ENCODE peak calls at places on chromosomes 1 and 21, in ten cellular contexts. D is transverse colon, I is A549, O is adrenal gland, F is stomach, Z is uterus, K is body of pancreas, H is sigmoid colon, S is upper lobe of left lung, M is HepG2. A is an unnamed sample.

GRCh38 chr1:9877962-9878361 is 32.1 kb downstream of the CTNNBIP1 start:
- DNase-seq in M (no peak), O (no peak), I (no peak), H (no peak), F (peak; percentile 67), K (no peak), Z (no peak), D (peak; percentile 38), S (no peak), A (no peak)

GRCh38 chr1:150410582-150411101 is 46.7 kb downstream of the RPRD2 start:
- DNase-seq in S (no peak), F (no peak), Z (no peak), H (no peak), D (no peak), I (peak; percentile 14), O (no peak), K (no peak), M (peak; percentile 99), A (no peak)

GRCh38 chr21:45004481-45005263 is 64.8 kb downstream of the SLX9 start:
- DNase-seq in D (peak; percentile 5), F (no peak), K (no peak), Z (peak; percentile 13), O (no peak), H (no peak), S (no peak), I (no peak), M (no peak), A (peak; percentile 57)

GRCh38 chr1:152347116-152347728 is 12.6 kb downstream of the FLG2 start:
- DNase-seq in K (peak; percentile 41), S (peak; percentile 28), I (peak; percentile 67), F (no peak), M (peak; percentile 50), Z (no peak), H (no peak), D (no peak), O (peak; percentile 65), A (no peak)

GRCh38 chr21:44347911-44348451 is 5.4 kb upstream of the TRPM2 start:
- DNase-seq in F (no peak), M (no peak), I (no peak), K (no peak), D (no peak), Z (no peak), H (no peak), S (peak; percentile 86), O (no peak), A (no peak)

GRCh38 chr1:30197616-30197934 is 525.8 kb downstream of the MATN1 start:
- DNase-seq in M (no peak), S (no peak), D (no peak), H (no peak), K (no peak), Z (no peak), I (no peak), O (no peak), F (no peak), A (no peak)

GRCh38 chr1:54506594-54506993 is 41.4 kb upstream of the ACOT11 start:
- DNase-seq in F (no peak), D (no peak), M (no peak), S (no peak), Z (no peak), O (no peak), H (no peak), I (no peak), K (no peak), A (no peak)

GRCh38 chr1:63004868-63005267 is 220.9 kb downstream of the ATG4C start:
- DNase-seq in I (peak; percentile 2), H (no peak), D (no peak), M (peak; percentile 3), S (no peak), K (no peak), O (no peak), Z (no peak), F (no peak), A (no peak)

GRCh38 chr1:151581446-151581845 is 30.4 kb upstream of the SNX27 start:
- DNase-seq in H (no peak), I (no peak), M (no peak), F (no peak), K (no peak), S (no peak), D (no peak), Z (no peak), O (no peak), A (no peak)

GRCh38 chr1:245412301-245412700 is 257.5 kb downstream of the KIF26B start:
- DNase-seq in F (no peak), D (no peak), I (no peak), S (no peak), K (no peak), O (no peak), M (no peak), Z (no peak), H (no peak), A (no peak)

GRCh38 chr1:19212167-19212566 is 2.1 kb upstream of the UBR4 start:
- DNase-seq in D (no peak), I (no peak), H (no peak), M (no peak), O (no peak), K (no peak), S (no peak), Z (no peak), F (no peak), A (no peak)

GRCh38 chr1:19209439-19209989 is 552 bp downstream of the UBR4 start:
- DNase-seq in H (peak; percentile 71), O (peak; percentile 72), M (peak; percentile 58), F (peak; percentile 41), I (peak; percentile 39), S (peak; percentile 66), D (peak; percentile 49), K (peak; percentile 42), Z (no peak), A (peak; percentile 78)

GRCh38 chr1:19208710-19209438 is 1.2 kb downstream of the UBR4 start:
- DNase-seq in S (no peak), D (no peak), F (no peak), K (no peak), H (no peak), M (no peak), O (no peak), Z (no peak), I (no peak), A (no peak)

GRCh38 chr1:19209990-19210771 is at the start of gene UBR4:
- DNase-seq in D (peak; percentile 97), I (peak; percentile 95), F (peak; percentile 97), O (peak; percentile 97), S (peak; percentile 95), Z (peak; percentile 95), K (peak; percentile 96), H (peak; percentile 98), M (peak; percentile 94), A (peak; percentile 95)

DNA sequence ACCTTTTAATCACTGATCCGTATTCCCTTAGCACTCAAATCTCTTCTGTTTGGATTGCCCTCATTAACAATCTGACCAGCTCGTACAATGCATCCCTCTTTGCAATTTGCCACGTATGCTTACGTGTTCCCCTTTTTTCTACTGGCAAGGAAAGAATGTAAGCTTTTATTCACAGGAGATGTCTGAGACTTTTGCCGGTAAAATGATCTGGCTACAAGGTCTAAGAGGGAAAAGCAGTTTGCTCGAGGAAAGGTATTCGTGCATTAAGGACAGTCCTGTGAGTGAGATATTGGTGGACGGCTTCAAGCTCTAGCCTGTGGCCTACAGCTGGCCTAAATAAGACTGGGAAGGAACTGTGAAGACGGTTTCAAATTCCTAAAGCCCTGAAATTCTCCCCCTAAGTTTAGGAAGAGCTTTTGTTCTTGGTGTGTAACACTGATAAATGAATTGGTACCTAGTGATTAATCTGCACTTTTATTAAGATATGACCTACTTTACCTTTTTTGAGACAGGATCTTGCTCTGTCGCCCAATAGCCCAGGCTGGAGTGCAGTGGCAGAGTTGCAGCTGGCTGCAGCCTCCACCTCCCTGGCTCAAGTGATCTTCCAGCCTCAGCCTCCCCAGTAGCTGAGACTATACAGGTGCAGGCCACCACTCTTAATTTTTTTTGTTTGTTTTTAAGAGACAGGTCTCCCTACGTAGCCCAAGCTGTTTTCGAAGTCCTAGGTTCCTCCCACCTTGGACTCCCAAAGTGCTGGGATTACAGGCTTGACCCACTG is 895 bp upstream of the UBR4 start:
- DNase-seq in M (no peak), O (no peak), S (no peak), I (no peak), Z (no peak), K (no peak), H (no peak), D (no peak), F (no peak), A (no peak)
- TF ChIP-seq POLR2A in M (no peak), O (no peak), S (no peak), I (no peak), Z (no peak), K (no peak), H (no peak), D (no peak), F (no peak), A (no peak)

DNA sequence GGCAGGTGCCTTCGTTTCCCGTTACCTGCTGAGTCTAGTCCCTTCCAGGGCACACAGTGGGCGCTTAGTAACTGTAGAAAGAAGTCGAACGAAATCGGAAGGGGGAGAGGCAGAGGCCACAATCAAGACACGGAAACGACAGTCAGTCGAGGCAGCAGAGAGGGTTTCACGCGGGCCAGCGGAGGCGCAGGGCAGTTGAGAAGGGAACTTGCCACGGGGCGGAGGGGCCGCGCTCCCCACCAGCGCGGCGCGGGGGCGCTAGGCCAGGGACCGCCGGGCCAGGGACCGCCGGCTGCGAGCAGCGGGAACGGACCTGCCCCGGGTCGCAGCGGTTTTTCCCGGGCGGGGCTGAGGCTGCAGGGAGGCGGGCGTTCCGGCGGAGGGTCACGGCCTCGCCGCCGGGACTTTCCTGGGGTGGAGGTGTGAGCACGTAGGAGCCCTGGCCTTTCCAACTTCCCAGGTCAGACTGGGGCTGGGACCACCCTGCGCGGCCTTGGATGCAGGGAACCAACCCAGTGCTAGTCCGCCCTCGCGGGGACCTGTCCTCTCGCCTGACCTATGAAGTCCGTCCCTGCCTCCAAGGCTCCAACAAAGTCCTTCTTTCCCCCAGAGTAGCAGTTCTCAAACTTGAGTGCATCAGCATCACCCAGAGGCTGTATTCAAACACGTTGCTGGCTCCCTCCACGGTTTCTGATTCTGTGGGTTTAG is 150.1 kb upstream of the FGGY start:
- DNase-seq in I (peak; percentile 79), S (peak; percentile 38), F (peak; percentile 52), Z (peak; percentile 56), O (peak; percentile 67), H (peak; percentile 73), M (peak; percentile 3), K (peak; percentile 34), D (peak; percentile 56), A (peak; percentile 81)
- H3K4me1 ChIP-seq in I (peaks cover 69% of the 10 kb centered on the region), S (peaks cover 43% of the 10 kb centered on the region), F (peaks cover 42% of the 10 kb centered on the region), Z (peaks cover 4% of the 10 kb centered on the region), O (peaks cover 13% of the 10 kb centered on the region), H (peaks cover 42% of the 10 kb centered on the region), M (peaks cover 44% of the 10 kb centered on the region), K (peaks cover 29% of the 10 kb centered on the region), D (no peaks in the 10 kb centered on the region), A (peaks cover 43% of the 10 kb centered on the region)

DNA sequence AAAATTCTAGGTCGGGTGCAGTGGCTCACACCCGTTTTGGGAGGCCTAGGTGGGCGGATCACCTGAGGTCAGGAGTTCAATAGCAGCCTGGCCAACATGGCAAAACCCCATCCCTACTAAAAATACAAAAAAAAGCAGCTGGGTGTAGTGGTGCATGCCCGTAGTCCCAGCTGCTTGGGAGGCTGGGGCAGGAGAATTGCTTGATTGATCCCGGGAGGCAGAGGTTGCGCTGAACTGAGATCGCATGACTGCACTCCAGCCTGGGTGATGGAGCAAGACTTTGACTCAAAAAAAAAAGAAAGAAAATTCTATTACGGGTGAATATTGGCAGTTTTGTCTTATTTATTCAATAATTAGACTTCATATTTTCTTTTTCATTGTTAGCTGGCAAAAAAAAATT is 62.1 kb downstream of the SNX7 start:
- DNase-seq in Z (no peak), I (no peak), D (no peak), O (no peak), F (no peak), S (no peak), K (no peak), H (no peak), M (no peak), A (no peak)
- TF ChIP-seq POLR2A in Z (no peak), I (no peak), D (no peak), O (no peak), F (no peak), S (no peak), K (no peak), H (no peak), M (no peak), A (no peak)

GRCh38 chr1:93702102-93702827 is 20.6 kb upstream of the BCAR3 start:
- DNase-seq in M (no peak), I (no peak), O (peak; percentile 57), F (no peak), S (no peak), D (no peak), H (peak; percentile 55), Z (no peak), K (no peak), A (no peak)
- H3K4me1 ChIP-seq in M (peaks cover 40% of the 10 kb centered on the region), I (peaks cover 68% of the 10 kb centered on the region), O (no peaks in the 10 kb centered on the region), F (peaks cover 6% of the 10 kb centered on the region), S (peaks cover 7% of the 10 kb centered on the region), D (no peaks in the 10 kb centered on the region), H (no peaks in the 10 kb centered on the region), Z (no peaks in the 10 kb centered on the region), K (no peaks in the 10 kb centered on the region), A (peaks cover 39% of the 10 kb centered on the region)

A was measured in suprapubic skin.